ENCODE peak calls at places on chromosomes 3 and 15, in four cellular contexts. One of them, this sample, is unnamed.

GRCh38 chr3:186691676-186692075 is 25.5 kb upstream of the KNG1 start:
- DNase-seq in left ventricle myocardium inferior: no peak
- DNase-seq in PC-9: no peak
- DNase-seq in uterus: no peak
- DNase-seq in this sample: no peak

GRCh38 chr3:184748219-184749135 is 36.6 kb upstream of the MAGEF1 start:
- DNase-seq in left ventricle myocardium inferior: no peak
- DNase-seq in PC-9: peak
- DNase-seq in uterus: no peak
- DNase-seq in this sample: no peak

GRCh38 chr3:33278106-33278672 is 947 bp downstream of the FBXL2 start:
- DNase-seq in left ventricle myocardium inferior: no peak
- DNase-seq in PC-9: no peak
- DNase-seq in uterus: no peak
- DNase-seq in this sample: no peak

GRCh38 chr3:153599685-153600084 is 437.7 kb downstream of the RAP2B start:
- DNase-seq in left ventricle myocardium inferior: no peak
- DNase-seq in PC-9: peak
- DNase-seq in uterus: no peak
- DNase-seq in this sample: peak

GRCh38 chr3:129343643-129344360 is 65.1 kb downstream of the HMCES start:
- DNase-seq in left ventricle myocardium inferior: no peak
- DNase-seq in PC-9: no peak
- DNase-seq in uterus: no peak
- DNase-seq in this sample: no peak

GRCh38 chr3:69368129-69368741 is 17.7 kb downstream of the FRMD4B start:
- DNase-seq in left ventricle myocardium inferior: no peak
- DNase-seq in PC-9: no peak
- DNase-seq in uterus: no peak
- DNase-seq in this sample: no peak

GRCh38 chr3:104887619-104888018 is 479.1 kb upstream of the ALCAM start:
- DNase-seq in left ventricle myocardium inferior: no peak
- DNase-seq in PC-9: no peak
- DNase-seq in uterus: no peak
- DNase-seq in this sample: no peak

GRCh38 chr3:36843065-36844051 is 79.0 kb upstream of the DCLK3 start:
- DNase-seq in left ventricle myocardium inferior: no peak
- DNase-seq in PC-9: no peak
- DNase-seq in uterus: no peak
- DNase-seq in this sample: no peak

GRCh38 chr3:31754575-31755278 is 222.0 kb downstream of the STT3B start:
- DNase-seq in left ventricle myocardium inferior: no peak
- DNase-seq in PC-9: peak
- DNase-seq in uterus: no peak
- DNase-seq in this sample: no peak

GRCh38 chr3:23404241-23404640 is 201.1 kb downstream of the UBE2E2 start:
- DNase-seq in left ventricle myocardium inferior: no peak
- DNase-seq in PC-9: peak
- DNase-seq in uterus: no peak
- DNase-seq in this sample: no peak

GRCh38 chr3:195587824-195588223 is 4.1 kb upstream of the APOD start:
- DNase-seq in left ventricle myocardium inferior: no peak
- DNase-seq in PC-9: no peak
- DNase-seq in uterus: no peak
- DNase-seq in this sample: no peak

GRCh38 chr15:31080618-31081017 is 20.9 kb downstream of the TRPM1 start:
- DNase-seq in left ventricle myocardium inferior: peak
- DNase-seq in PC-9: no peak
- DNase-seq in uterus: peak
- DNase-seq in this sample: peak

GRCh38 chr15:60590935-60591490 is 112.1 kb upstream of the ICE2 start:
- DNase-seq in left ventricle myocardium inferior: peak
- DNase-seq in PC-9: no peak
- DNase-seq in uterus: peak
- DNase-seq in this sample: peak

GRCh38 chr3:171526869-171527268 is 66.7 kb upstream of the TNIK start:
- DNase-seq in left ventricle myocardium inferior: no peak
- DNase-seq in PC-9: no peak
- DNase-seq in uterus: no peak
- DNase-seq in this sample: no peak

GRCh38 chr3:10437995-10438901 is 67.1 kb downstream of the ATP2B2 start:
- DNase-seq in left ventricle myocardium inferior: no peak
- DNase-seq in PC-9: no peak
- DNase-seq in uterus: no peak
- DNase-seq in this sample: no peak

GRCh38 chr3:194462936-194463335 is 23.9 kb downstream of the ATP13A3 start:
- DNase-seq in left ventricle myocardium inferior: no peak
- DNase-seq in PC-9: no peak
- DNase-seq in uterus: no peak
- DNase-seq in this sample: no peak

GRCh38 chr3:54713455-54713854 is 214.4 kb downstream of the LRTM1 start:
- DNase-seq in left ventricle myocardium inferior: no peak
- DNase-seq in PC-9: no peak
- DNase-seq in uterus: no peak
- DNase-seq in this sample: no peak

GRCh38 chr15:35092311-35092710 is 7.2 kb upstream of the NANOGP8 start:
- DNase-seq in left ventricle myocardium inferior: no peak
- DNase-seq in PC-9: no peak
- DNase-seq in uterus: no peak
- DNase-seq in this sample: no peak

GRCh38 chr3:129892486-129892856 is 1.0 kb downstream of the TMCC1 start:
- DNase-seq in left ventricle myocardium inferior: no peak
- DNase-seq in PC-9: no peak
- DNase-seq in uterus: no peak
- DNase-seq in this sample: no peak

GRCh38 chr3:19543212-19543841 is 390.7 kb downstream of the EFHB start:
- DNase-seq in left ventricle myocardium inferior: no peak
- DNase-seq in PC-9: no peak
- DNase-seq in uterus: no peak
- DNase-seq in this sample: no peak

GRCh38 chr3:48413611-48414010 is 16.3 kb downstream of the PLXNB1 start:
- DNase-seq in left ventricle myocardium inferior: no peak
- DNase-seq in PC-9: no peak
- DNase-seq in uterus: no peak
- DNase-seq in this sample: no peak

GRCh38 chr3:107545680-107546120 is 22.9 kb downstream of the BBX start:
- DNase-seq in left ventricle myocardium inferior: no peak
- DNase-seq in PC-9: no peak
- DNase-seq in uterus: no peak
- DNase-seq in this sample: no peak

GRCh38 chr15:71549100-71549499 is 261.3 kb upstream of the NR2E3 start:
- DNase-seq in left ventricle myocardium inferior: no peak
- DNase-seq in PC-9: no peak
- DNase-seq in uterus: no peak
- DNase-seq in this sample: no peak

GRCh38 chr15:32878849-32879795 is 161.3 kb downstream of the GREM1 start:
- DNase-seq in left ventricle myocardium inferior: no peak
- DNase-seq in PC-9: no peak
- DNase-seq in uterus: no peak
- DNase-seq in this sample: no peak

GRCh38 chr3:58052373-58053273 is 44.4 kb downstream of the FLNB start:
- DNase-seq in left ventricle myocardium inferior: peak
- DNase-seq in PC-9: peak
- DNase-seq in uterus: peak
- DNase-seq in this sample: peak

GRCh38 chr15:62940755-62941361 is 101.7 kb upstream of the TPM1 start:
- DNase-seq in left ventricle myocardium inferior: peak
- DNase-seq in PC-9: peak
- DNase-seq in uterus: peak
- DNase-seq in this sample: peak

GRCh38 chr15:75104804-75105557 is 81.6 kb downstream of the PPCDC start:
- DNase-seq in left ventricle myocardium inferior: no peak
- DNase-seq in PC-9: peak
- DNase-seq in uterus: no peak
- DNase-seq in this sample: peak

GRCh38 chr15:80317389-80318169 is 65.6 kb upstream of the CTXND1 start:
- DNase-seq in left ventricle myocardium inferior: peak
- DNase-seq in PC-9: no peak
- DNase-seq in uterus: no peak
- DNase-seq in this sample: peak

GRCh38 chr3:59248976-59249375 is 199.2 kb upstream of the CFAP20DC start:
- DNase-seq in left ventricle myocardium inferior: no peak
- DNase-seq in PC-9: no peak
- DNase-seq in uterus: no peak
- DNase-seq in this sample: no peak

GRCh38 chr15:70149667-70150404 is 52.1 kb upstream of the TLE3 start:
- DNase-seq in left ventricle myocardium inferior: no peak
- DNase-seq in PC-9: peak
- DNase-seq in uterus: no peak
- DNase-seq in this sample: no peak

GRCh38 chr3:188259611-188260010 is 105.7 kb downstream of the LPP start:
- DNase-seq in left ventricle myocardium inferior: no peak
- DNase-seq in PC-9: no peak
- DNase-seq in uterus: no peak
- DNase-seq in this sample: no peak
- H3K4me3 ChIP-seq in left ventricle myocardium inferior: no peak
- H3K4me3 ChIP-seq in PC-9: no peak
- H3K4me3 ChIP-seq in uterus: no peak
- H3K4me3 ChIP-seq in this sample: no peak

GRCh38 chr3:27720899-27721716 is 1.0 kb downstream of the EOMES start:
- DNase-seq in left ventricle myocardium inferior: no peak
- DNase-seq in PC-9: no peak
- DNase-seq in uterus: no peak
- DNase-seq in this sample: no peak
- H3K4me3 ChIP-seq in left ventricle myocardium inferior: peak
- H3K4me3 ChIP-seq in PC-9: peak
- H3K4me3 ChIP-seq in uterus: no peak
- H3K4me3 ChIP-seq in this sample: peak

GRCh38 chr15:83747718-83748110 is 93.8 kb downstream of the ADAMTSL3 start:
- DNase-seq in left ventricle myocardium inferior: no peak
- DNase-seq in PC-9: no peak
- DNase-seq in uterus: no peak
- DNase-seq in this sample: no peak
- H3K4me3 ChIP-seq in left ventricle myocardium inferior: peak
- H3K4me3 ChIP-seq in PC-9: no peak
- H3K4me3 ChIP-seq in uterus: no peak
- H3K4me3 ChIP-seq in this sample: no peak

DNA sequence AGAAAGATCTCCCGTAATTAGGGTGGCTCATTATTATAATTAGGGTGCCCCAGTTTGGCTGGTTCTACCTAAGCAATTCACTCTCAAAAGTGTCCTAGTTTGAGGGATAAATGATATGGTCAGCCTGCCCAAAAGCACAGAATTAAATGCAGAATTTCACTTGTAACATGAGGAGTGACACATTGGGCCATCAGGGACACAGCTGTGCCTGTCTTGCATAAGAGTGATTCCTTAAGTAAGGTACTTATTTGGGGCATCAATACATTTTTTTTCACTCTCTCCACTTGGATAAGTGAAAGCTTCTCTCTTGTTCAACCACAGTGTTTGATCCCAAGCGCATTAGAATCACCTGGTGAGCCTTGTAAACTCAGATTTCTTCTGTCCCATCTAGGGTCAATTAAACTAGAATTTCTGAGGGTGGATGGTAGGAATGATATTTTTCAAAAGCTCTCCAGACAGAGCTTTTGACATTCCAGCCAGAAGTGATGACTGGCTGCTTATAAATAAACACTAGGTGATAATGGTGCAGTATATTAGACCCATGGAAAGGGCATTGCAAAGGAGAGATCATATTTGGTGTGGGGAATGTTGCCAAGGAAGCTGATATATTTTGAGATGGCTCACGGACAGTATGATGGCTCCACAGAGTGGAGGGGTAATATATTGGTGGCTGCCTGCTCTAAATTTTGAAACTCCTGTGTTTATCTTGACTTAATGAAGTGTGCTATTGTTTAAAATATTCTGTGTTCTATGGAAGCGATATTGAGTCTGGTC is 458.1 kb upstream of the RASGRP1 start:
- DNase-seq in left ventricle myocardium inferior: no peak
- DNase-seq in PC-9: no peak
- DNase-seq in uterus: no peak
- DNase-seq in this sample: no peak
- H3K4me3 ChIP-seq in left ventricle myocardium inferior: no peak
- H3K4me3 ChIP-seq in PC-9: no peak
- H3K4me3 ChIP-seq in uterus: no peak
- H3K4me3 ChIP-seq in this sample: no peak

DNA sequence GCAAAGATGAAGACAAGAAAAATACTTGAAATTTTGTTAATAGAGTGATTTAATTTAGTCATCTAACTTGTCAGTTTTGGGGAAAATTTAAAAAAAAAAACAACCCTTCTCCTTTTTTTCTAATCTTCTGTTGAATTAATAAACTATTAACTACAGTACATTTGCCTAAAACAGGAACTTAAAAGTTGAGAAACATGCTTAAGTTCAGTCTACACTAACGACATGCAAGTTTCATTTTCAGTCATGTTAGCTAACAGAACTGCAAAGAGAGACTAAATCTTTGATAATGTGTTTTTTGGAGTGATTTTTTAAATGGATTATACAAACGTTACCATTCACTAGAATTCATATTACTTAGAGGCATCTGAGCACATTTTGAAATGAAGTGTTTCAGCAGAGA is 71.9 kb upstream of the MBNL1 start:
- DNase-seq in left ventricle myocardium inferior: no peak
- DNase-seq in PC-9: no peak
- DNase-seq in uterus: no peak
- DNase-seq in this sample: no peak
- H3K4me3 ChIP-seq in left ventricle myocardium inferior: peak
- H3K4me3 ChIP-seq in PC-9: no peak
- H3K4me3 ChIP-seq in uterus: peak
- H3K4me3 ChIP-seq in this sample: peak

DNA sequence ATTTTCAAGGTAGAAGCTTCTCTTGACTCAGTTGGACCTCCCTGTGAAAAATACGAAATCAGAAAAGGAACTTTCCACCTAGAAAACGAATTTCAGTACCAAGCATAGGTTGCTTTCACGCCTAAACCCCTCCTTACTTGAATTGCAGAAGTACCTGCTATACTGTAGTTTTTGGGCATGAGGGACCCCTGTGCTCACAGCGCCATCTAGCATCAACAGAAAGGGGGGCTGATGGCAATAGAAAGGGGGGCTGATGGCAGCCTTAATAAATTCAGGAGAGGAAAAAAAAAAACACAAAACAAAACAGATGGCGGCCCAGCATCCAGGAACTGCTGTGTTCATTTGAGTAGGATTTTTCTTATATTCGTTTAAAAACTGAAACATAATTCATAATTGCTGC is 96.7 kb downstream of the NPAP1 start:
- DNase-seq in left ventricle myocardium inferior: no peak
- DNase-seq in PC-9: no peak
- DNase-seq in uterus: no peak
- DNase-seq in this sample: no peak
- H3K4me3 ChIP-seq in left ventricle myocardium inferior: peak
- H3K4me3 ChIP-seq in PC-9: no peak
- H3K4me3 ChIP-seq in uterus: no peak
- H3K4me3 ChIP-seq in this sample: peak

GRCh38 chr15:67186688-67187087 is 67.8 kb downstream of the AAGAB start:
- DNase-seq in left ventricle myocardium inferior: no peak
- DNase-seq in PC-9: no peak
- DNase-seq in uterus: peak
- DNase-seq in this sample: peak
- H3K4me3 ChIP-seq in left ventricle myocardium inferior: no peak
- H3K4me3 ChIP-seq in PC-9: no peak
- H3K4me3 ChIP-seq in uterus: no peak
- H3K4me3 ChIP-seq in this sample: no peak

GRCh38 chr3:141797167-141797773 is 34.1 kb downstream of the GRK7 start:
- DNase-seq in left ventricle myocardium inferior: peak
- DNase-seq in PC-9: no peak
- DNase-seq in uterus: peak
- DNase-seq in this sample: peak
- H3K4me3 ChIP-seq in left ventricle myocardium inferior: peak
- H3K4me3 ChIP-seq in PC-9: no peak
- H3K4me3 ChIP-seq in uterus: peak
- H3K4me3 ChIP-seq in this sample: peak

This sample was measured in right atrium auricular region.